ENCODE peak calls at places on chromosome 22, in seven cellular contexts. G is ovary; B is PC-9; Q is fibroblast of lung; L is endothelial cell; R is mucosa of descending colon; Z is CD8-positive, alpha-beta T cell. D is an unnamed sample.

GRCh38 chr22:20618488-20618887 is 111.1 kb downstream of the MED15 start:
- DNase-seq in G (no peak), R (no peak), Z (no peak), B (no peak), Q (no peak), L (no peak), D (no peak)

GRCh38 chr22:49787861-49788260 is 39.8 kb downstream of the BRD1 start:
- DNase-seq in Q (no peak), L (no peak), R (no peak), Z (no peak), G (no peak), B (no peak), D (no peak)

GRCh38 chr22:46515208-46516111 is 22.0 kb downstream of the CELSR1 start:
- DNase-seq in Q (no peak), B (peak; percentile 41), G (no peak), R (no peak), L (no peak), Z (no peak), D (no peak)

GRCh38 chr22:49366437-49366836 is 461.2 kb downstream of the BRD1 start:
- DNase-seq in Z (no peak), B (no peak), R (no peak), L (peak; percentile 0), G (no peak), Q (no peak), D (no peak)

GRCh38 chr22:25236417-25236816 is 17.0 kb downstream of the CRYBB2 start:
- DNase-seq in L (no peak), Z (no peak), R (no peak), B (no peak), Q (no peak), G (no peak), D (no peak)

GRCh38 chr22:22110548-22111266 is 128.1 kb upstream of the TOP3B start:
- DNase-seq in G (no peak), R (no peak), L (peak; percentile 70), Q (peak; percentile 60), B (peak; percentile 27), Z (no peak), D (peak; percentile 79)

GRCh38 chr22:40665312-40665711 is 14.0 kb upstream of the MCHR1 start:
- DNase-seq in G (peak; percentile 50), Q (peak; percentile 48), R (no peak), B (no peak), L (no peak), Z (no peak), D (no peak)

GRCh38 chr22:48846200-48846599 is 981.5 kb downstream of the BRD1 start:
- DNase-seq in Q (no peak), B (no peak), L (no peak), R (no peak), G (no peak), Z (no peak), D (no peak)

GRCh38 chr22:25650834-25651233 is 86.4 kb downstream of the GRK3 start:
- DNase-seq in R (no peak), Q (no peak), Z (no peak), G (no peak), B (no peak), L (no peak), D (no peak)

GRCh38 chr22:21009638-21010425 is 5.1 kb upstream of the P2RX6 start:
- DNase-seq in G (no peak), R (no peak), L (peak; percentile 70), Z (peak; percentile 26), Q (peak; percentile 51), B (peak; percentile 49), D (no peak)

GRCh38 chr22:19655399-19655798 is 58.9 kb upstream of the SEPTIN5 start:
- DNase-seq in G (no peak), B (no peak), Q (no peak), R (no peak), Z (no peak), L (no peak), D (no peak)

GRCh38 chr22:19703869-19704268 is 10.4 kb upstream of the SEPTIN5 start:
- DNase-seq in Z (no peak), L (no peak), Q (no peak), G (no peak), B (no peak), R (peak; percentile 43), D (no peak)

DNA sequence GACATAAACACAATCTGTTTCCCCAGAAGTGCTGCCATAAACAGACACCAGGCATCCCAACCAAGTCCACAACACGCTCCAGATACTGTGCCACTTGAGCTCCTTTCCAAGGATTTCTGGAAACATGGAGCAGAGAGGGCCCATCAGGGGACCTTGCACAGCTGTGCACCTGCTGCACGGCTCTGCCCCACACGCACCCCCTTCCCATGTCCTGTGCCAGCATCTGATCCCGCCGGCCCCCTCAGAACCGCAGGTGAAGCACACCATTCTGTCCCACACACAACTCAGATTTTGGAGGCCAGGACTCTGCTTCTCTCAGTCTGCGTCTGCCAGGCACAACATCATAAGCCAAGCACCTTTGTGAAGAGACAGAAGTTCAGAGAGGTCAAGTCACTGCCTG is 856.2 kb downstream of the TBC1D22A start:
- DNase-seq in R (no peak), L (no peak), B (no peak), Q (no peak), G (no peak), Z (no peak), D (no peak)
- TF ChIP-seq CTCF in R (no peak), L (no peak), B (no peak), Q (no peak), G (no peak), Z (no peak), D (no peak)

GRCh38 chr22:43828711-43829447 is 16.8 kb upstream of the EFCAB6 start:
- DNase-seq in B (no peak), Z (no peak), G (peak; percentile 25), R (no peak), Q (peak; percentile 98), L (no peak), D (peak; percentile 72)

GRCh38 chr22:43829448-43829821 is 17.3 kb upstream of the EFCAB6 start:
- DNase-seq in L (no peak), Q (no peak), Z (no peak), G (no peak), B (no peak), R (no peak), D (peak; percentile 74)

GRCh38 chr22:43827336-43827735 is 15.2 kb upstream of the EFCAB6 start:
- DNase-seq in Z (no peak), Q (no peak), L (no peak), R (no peak), B (no peak), G (no peak), D (no peak)

GRCh38 chr22:43826142-43827093 is 14.3 kb upstream of the EFCAB6 start:
- DNase-seq in R (no peak), B (no peak), Q (peak; percentile 86), L (no peak), Z (no peak), G (peak; percentile 47), D (no peak)

GRCh38 chr22:43827926-43828710 is 16.0 kb upstream of the EFCAB6 start:
- DNase-seq in Q (no peak), G (no peak), R (no peak), Z (no peak), L (no peak), B (no peak), D (no peak)
- TF ChIP-seq CTCF in Q (peak; percentile 14), G (no peak), R (no peak), Z (no peak), L (no peak), B (no peak), D (no peak)

DNA sequence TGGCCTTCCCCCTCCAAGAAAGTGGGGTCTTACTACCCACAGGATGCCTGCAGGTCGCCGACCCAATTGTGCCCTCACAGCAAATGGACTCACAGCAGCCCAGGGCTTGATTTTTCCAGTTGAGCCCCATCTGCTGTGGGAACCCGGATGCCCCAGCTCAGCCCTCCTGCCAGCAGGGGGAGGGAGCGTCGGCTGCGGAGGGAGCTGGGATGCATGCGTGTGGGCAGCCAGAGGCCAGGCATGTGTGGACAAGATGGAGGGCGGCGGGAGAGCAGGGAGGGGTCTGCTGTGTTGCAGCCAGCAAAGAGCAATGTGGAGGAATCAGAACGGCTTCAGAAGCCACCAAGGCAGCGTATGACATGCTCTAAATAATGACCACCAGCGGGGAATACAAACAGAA is 41.0 kb upstream of the EIF3D start:
- DNase-seq in R (no peak), Q (peak; percentile 16), B (no peak), L (peak; percentile 50), Z (no peak), G (no peak), D (peak; percentile 70)
- TF ChIP-seq CTCF in R (no peak), Q (peak; percentile 51), B (no peak), L (peak; percentile 18), Z (no peak), G (no peak), D (peak; percentile 36)

DNA sequence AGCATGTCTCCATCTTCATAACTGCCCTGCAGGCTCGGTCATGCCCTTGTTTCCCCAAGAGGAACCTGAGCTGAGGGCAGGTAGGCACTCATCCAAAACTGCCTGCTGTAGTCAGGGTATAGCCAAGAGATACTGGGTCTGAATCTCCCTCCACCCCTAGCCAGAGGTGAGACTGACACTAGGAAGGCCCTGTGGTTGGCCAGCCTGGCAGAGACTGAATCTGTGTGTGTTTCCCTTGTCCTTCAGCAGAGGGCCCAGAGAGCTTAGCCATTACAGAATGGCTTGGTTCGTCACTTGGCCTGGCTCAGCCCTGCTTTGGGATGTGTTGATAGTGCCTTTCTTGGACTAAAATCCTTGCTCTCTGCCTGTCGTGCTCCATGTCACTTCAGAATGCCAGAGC is 79.3 kb upstream of the SUSD2 start:
- DNase-seq in B (no peak), L (no peak), R (no peak), Z (no peak), G (no peak), Q (no peak), D (no peak)
- TF ChIP-seq CTCF in B (no peak), L (no peak), R (no peak), Z (no peak), G (no peak), Q (peak; percentile 24), D (no peak)

DNA sequence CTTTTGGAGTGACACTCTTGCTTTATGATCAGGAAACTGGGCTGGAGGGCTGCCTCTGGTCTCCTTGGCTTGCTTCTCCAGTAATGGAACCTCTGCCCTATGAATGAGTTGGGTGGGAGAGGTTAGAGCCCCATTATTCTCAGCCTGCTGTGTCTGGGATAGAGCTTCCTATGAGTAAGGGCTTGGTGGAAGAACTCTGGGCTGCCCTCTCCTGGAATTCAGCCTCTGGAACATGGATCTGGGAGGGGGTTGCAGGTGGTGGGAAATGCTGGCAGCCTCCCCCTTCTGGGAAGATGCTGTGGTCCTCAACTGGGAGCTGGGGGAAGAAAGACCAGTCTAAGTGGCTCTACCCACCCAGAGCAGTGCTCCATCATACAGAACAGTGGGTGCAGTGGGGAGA is 81.8 kb upstream of the SYN3 start:
- DNase-seq in L (no peak), B (no peak), Z (no peak), G (no peak), Q (no peak), R (no peak), D (no peak)
- TF ChIP-seq CTCF in L (no peak), B (no peak), Z (no peak), G (no peak), Q (no peak), R (no peak), D (no peak)

DNA sequence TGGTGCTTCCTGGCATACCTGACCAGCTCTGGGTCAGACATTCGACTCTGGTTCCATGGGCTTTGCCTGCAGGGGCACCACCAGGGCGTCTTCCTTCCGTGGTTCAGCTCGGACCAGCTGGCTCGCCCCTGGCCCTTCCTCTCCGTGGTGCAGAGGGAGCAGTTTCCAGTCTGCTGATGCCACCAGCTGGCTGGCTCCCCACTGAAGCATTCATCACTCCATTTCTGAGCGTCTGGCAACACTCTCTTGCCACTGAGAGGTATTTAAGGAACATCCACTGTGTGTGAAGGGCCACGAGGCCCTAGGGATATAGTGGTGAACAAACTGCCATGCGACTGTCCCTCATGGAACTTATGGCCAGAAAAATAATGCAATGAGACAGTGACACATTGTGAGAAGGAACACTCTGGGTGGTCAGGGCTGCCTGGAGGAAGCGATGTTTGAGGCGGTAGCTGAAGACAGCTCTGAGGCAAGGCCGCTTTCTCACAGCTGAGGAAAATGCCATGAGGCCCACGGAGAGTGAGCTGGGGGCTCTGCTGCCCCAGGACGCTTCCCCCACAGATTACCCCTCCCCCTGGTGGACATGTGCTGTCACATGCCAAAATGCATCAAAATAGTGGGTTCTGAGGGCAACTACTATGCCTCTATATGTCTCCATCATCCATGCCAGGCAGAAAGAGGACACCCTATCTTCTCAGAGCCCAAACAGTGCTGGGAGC is 44.9 kb upstream of the ARFGAP3 start:
- DNase-seq in B (no peak), R (no peak), Q (no peak), L (no peak), G (no peak), Z (no peak), D (no peak)
- TF ChIP-seq CTCF in B (peak; percentile 54), R (no peak), Q (peak; percentile 17), L (peak; percentile 55), G (no peak), Z (no peak), D (peak; percentile 52)

D was measured in glutamatergic neuron.